ENCODE peak calls at places on chromosomes 1 and 21, in nine cellular contexts. S, X, I, C, O, T, J, D and G are unnamed samples.

GRCh38 chr1:187051618-187052232 is 223.0 kb downstream of the PLA2G4A start:
- DNase-seq in S (peak), X (peak), I (peak), C (peak), O (no peak), T (peak), J (no peak), D (no peak), G (peak)

GRCh38 chr1:65362545-65362944 is 53.2 kb downstream of the DNAJC6 start:
- DNase-seq in S (no peak), X (no peak), I (no peak), C (no peak), O (no peak), T (no peak), J (no peak), D (no peak), G (no peak)

GRCh38 chr1:151510957-151511635 is at the start of gene CGN:
- DNase-seq in S (peak), X (peak), I (peak), C (peak), O (peak), T (no peak), J (peak), D (peak), G (peak)

GRCh38 chr1:212294983-212295382 is 9.8 kb downstream of the PPP2R5A start:
- DNase-seq in S (no peak), X (no peak), I (no peak), C (no peak), O (no peak), T (no peak), J (no peak), D (no peak), G (no peak)

GRCh38 chr1:226626577-226626956 is 78.0 kb downstream of the STUM start:
- DNase-seq in S (peak), X (peak), I (peak), C (peak), O (peak), T (peak), J (peak), D (peak), G (peak)

GRCh38 chr1:167645625-167646410 is 15.8 kb downstream of the RCSD1 start:
- DNase-seq in S (no peak), X (no peak), I (no peak), C (no peak), O (no peak), T (no peak), J (no peak), D (no peak), G (no peak)

GRCh38 chr1:198701766-198702539 is 63.1 kb downstream of the PTPRC start:
- DNase-seq in S (no peak), X (no peak), I (no peak), C (no peak), O (no peak), T (no peak), J (no peak), D (no peak), G (no peak)

GRCh38 chr1:73635021-73635420 is 563.0 kb downstream of the LRRIQ3 start:
- DNase-seq in S (no peak), X (no peak), I (peak), C (no peak), O (no peak), T (no peak), J (no peak), D (no peak), G (no peak)

GRCh38 chr1:99139876-99140275 is 124.4 kb upstream of the PLPPR4 start:
- DNase-seq in S (no peak), X (no peak), I (no peak), C (no peak), O (no peak), T (no peak), J (no peak), D (no peak), G (no peak)

GRCh38 chr21:46009951-46010655 is 28.5 kb downstream of the COL6A1 start:
- DNase-seq in S (no peak), X (no peak), I (no peak), C (no peak), O (peak), T (no peak), J (no peak), D (no peak), G (no peak)

GRCh38 chr1:90143522-90144050 is 148.7 kb downstream of the ZNF326 start:
- DNase-seq in S (no peak), X (no peak), I (no peak), C (no peak), O (no peak), T (no peak), J (no peak), D (no peak), G (no peak)

GRCh38 chr1:214977133-214977532 is 105.4 kb upstream of the KCNK2 start:
- DNase-seq in S (no peak), X (no peak), I (no peak), C (peak), O (no peak), T (no peak), J (no peak), D (no peak), G (no peak)

GRCh38 chr1:113615425-113615824 is 143.9 kb downstream of the PHTF1 start:
- DNase-seq in S (peak), X (no peak), I (no peak), C (no peak), O (peak), T (no peak), J (no peak), D (no peak), G (no peak)

GRCh38 chr1:201739492-201740085 is 89.4 kb upstream of the IPO9 start:
- DNase-seq in S (peak), X (peak), I (no peak), C (peak), O (peak), T (no peak), J (peak), D (peak), G (peak)

GRCh38 chr1:230222678-230223077 is 155.6 kb downstream of the GALNT2 start:
- DNase-seq in S (no peak), X (no peak), I (no peak), C (no peak), O (no peak), T (no peak), J (no peak), D (no peak), G (no peak)

GRCh38 chr1:176885756-176886155 is 278.8 kb downstream of the ASTN1 start:
- DNase-seq in S (no peak), X (no peak), I (no peak), C (no peak), O (no peak), T (no peak), J (no peak), D (no peak), G (no peak)

GRCh38 chr1:234743866-234744581 is 134.0 kb upstream of the IRF2BP2 start:
- DNase-seq in S (peak), X (peak), I (no peak), C (peak), O (peak), T (no peak), J (no peak), D (no peak), G (no peak)

GRCh38 chr1:219526074-219526473 is 86.8 kb downstream of the ZC3H11B start:
- DNase-seq in S (no peak), X (no peak), I (no peak), C (no peak), O (no peak), T (no peak), J (no peak), D (no peak), G (no peak)

DNA sequence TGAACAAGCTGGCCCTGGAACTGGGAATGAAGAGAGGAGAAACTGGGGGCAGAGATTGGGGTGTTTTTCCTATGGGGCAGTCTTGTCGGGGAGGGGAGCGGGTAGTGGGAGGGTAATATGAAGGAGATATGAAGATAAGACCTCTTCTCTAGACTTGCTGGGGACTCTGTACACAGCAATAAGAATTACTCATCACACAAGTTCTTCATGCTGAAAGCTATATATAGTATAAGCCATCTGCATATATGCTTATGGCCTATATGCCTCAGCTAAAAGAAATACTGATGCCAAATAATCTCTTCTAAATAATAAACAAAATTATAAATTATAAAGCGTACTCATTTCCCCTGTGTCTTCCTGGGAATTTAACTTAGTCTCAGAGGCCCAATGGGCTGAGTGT is 7.9 kb downstream of the RHEX start:
- DNase-seq in S (no peak), X (no peak), I (no peak), C (no peak), O (peak), T (no peak), J (no peak), D (no peak), G (no peak)
- TF ChIP-seq CTCF in S (no peak), X (no peak), I (no peak), C (no peak), O (no peak), T (no peak), J (no peak), D (no peak), G (no peak)

GRCh38 chr1:66929691-66929998 is 4.9 kb downstream of the MIER1 start:
- DNase-seq in S (no peak), X (no peak), I (no peak), C (no peak), O (no peak), T (no peak), J (no peak), D (no peak), G (no peak)

GRCh38 chr1:66931548-66932124 is 6.8 kb downstream of the MIER1 start:
- DNase-seq in S (no peak), X (no peak), I (no peak), C (no peak), O (peak), T (no peak), J (no peak), D (no peak), G (no peak)

GRCh38 chr1:66930823-66931174 is 6.0 kb downstream of the MIER1 start:
- DNase-seq in S (no peak), X (no peak), I (no peak), C (no peak), O (no peak), T (no peak), J (no peak), D (no peak), G (no peak)

GRCh38 chr1:66929289-66929688 is 4.5 kb downstream of the MIER1 start:
- DNase-seq in S (no peak), X (no peak), I (no peak), C (no peak), O (peak), T (no peak), J (no peak), D (no peak), G (no peak)

DNA sequence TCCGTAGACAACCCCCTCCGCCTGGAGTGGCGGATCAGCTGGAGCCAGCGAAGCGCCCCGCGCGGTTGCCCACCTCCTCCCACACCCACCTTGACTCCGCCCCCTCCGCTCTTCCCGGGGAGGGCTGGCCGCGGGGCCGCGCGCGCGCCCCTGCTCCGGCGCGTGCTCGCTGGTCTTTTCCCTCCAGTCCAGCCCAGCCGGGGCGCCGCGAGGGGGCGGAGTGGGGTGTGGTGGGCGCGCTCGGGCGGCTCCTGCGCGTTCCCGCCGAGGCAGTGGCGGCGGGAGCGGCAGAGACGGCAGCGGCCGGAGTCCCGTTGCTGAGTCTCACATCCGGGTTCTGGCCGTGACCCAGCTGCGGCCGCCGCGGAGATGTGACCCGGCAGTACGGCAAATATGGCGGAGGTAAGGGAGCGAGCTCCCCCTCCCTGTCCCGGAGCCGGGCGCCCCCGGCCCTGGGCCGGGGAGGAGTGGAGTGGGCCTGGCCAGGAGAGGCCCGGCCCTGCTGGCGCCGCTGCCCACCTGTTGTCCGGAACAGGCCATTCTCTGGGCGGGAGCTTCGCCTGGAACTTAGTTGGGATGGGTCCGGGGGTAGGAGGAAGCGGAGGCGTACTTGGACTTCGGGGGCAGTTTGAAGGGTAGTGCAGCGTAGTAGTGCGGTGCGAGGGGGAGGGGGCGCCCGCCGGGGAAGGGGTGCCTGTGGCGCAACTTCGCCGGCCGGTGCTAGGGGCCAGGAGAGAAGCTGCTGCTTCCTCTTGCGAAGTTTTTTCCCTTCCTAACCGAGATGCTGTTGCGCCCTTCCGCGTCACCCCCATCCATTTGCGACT is 5.4 kb downstream of the MIER1 start:
- DNase-seq in S (peak), X (peak), I (peak), C (peak), O (peak), T (peak), J (peak), D (peak), G (peak)
- H3K4me3 ChIP-seq in S (peak), X (peak), I (peak), C (peak), O (peak), T (peak), J (peak), D (peak), G (peak)

GRCh38 chr1:241306125-241306790 is 50.7 kb downstream of the RGS7 start:
- DNase-seq in S (no peak), X (no peak), I (no peak), C (no peak), O (no peak), T (no peak), J (no peak), D (no peak), G (no peak)

GRCh38 chr1:241316372-241316771 is 40.6 kb downstream of the RGS7 start:
- DNase-seq in S (no peak), X (no peak), I (no peak), C (no peak), O (no peak), T (no peak), J (no peak), D (no peak), G (no peak)

GRCh38 chr1:241310451-241310850 is 46.6 kb downstream of the RGS7 start:
- DNase-seq in S (no peak), X (no peak), I (no peak), C (no peak), O (peak), T (no peak), J (no peak), D (no peak), G (no peak)

GRCh38 chr1:241311056-241311746 is 45.8 kb downstream of the RGS7 start:
- DNase-seq in S (no peak), X (no peak), I (no peak), C (no peak), O (no peak), T (no peak), J (no peak), D (no peak), G (no peak)
- TF ChIP-seq CTCF in S (no peak), X (no peak), I (no peak), C (no peak), O (peak), T (no peak), J (no peak), D (no peak), G (no peak)

DNA sequence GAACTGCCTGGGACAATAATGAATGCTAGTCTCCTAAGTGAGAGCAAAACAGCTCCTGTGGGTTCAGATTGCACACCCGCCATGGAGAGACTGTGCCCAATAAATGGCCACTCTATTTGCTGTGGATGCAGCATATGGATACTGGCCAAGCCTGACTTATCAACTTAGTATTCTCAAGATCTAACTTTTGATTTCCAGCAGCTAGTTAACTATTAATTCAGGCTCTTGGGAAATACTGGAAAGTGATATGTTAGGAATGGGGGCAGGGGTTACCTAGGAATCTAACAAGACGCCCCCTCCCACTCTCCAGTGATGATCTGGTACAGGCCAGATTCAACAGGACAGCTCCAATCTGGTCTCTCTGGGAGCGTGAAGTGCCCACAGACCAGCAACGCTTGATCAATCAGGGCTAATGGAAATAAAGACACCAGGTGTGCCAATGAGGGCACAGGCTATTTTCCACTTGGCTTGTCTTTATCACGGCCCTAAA is 123.6 kb upstream of the IFFO2 start:
- DNase-seq in S (no peak), X (no peak), I (peak), C (no peak), O (no peak), T (no peak), J (no peak), D (no peak), G (no peak)
- H3K4me3 ChIP-seq in S (no peak), X (no peak), I (peak), C (no peak), O (no peak), T (no peak), J (no peak), D (no peak), G (no peak)

GRCh38 chr1:4218619-4219018 is 318.5 kb upstream of the C1orf174 start:
- DNase-seq in S (no peak), X (no peak), I (no peak), C (no peak), O (no peak), T (no peak), J (no peak), D (no peak), G (no peak)
- TF ChIP-seq CTCF in S (no peak), X (no peak), I (no peak), C (no peak), O (no peak), T (no peak), J (no peak), D (no peak), G (no peak)

GRCh38 chr1:221829327-221830011 is 87.6 kb upstream of the DUSP10 start:
- DNase-seq in S (no peak), X (no peak), I (peak), C (no peak), O (peak), T (peak), J (no peak), D (no peak), G (no peak)
- H3K4me3 ChIP-seq in S (no peak), X (no peak), I (no peak), C (no peak), O (no peak), T (no peak), J (no peak), D (no peak), G (no peak)

GRCh38 chr1:180470031-180470430 is 32.3 kb downstream of the ACBD6 start:
- DNase-seq in S (no peak), X (no peak), I (no peak), C (no peak), O (no peak), T (no peak), J (no peak), D (no peak), G (no peak)
- TF ChIP-seq CTCF in S (no peak), X (no peak), I (no peak), C (no peak), O (no peak), T (no peak), J (no peak), D (no peak), G (no peak)

GRCh38 chr1:204685236-204686006 is at the start of gene LRRN2:
- DNase-seq in S (no peak), X (peak), I (peak), C (peak), O (peak), T (no peak), J (peak), D (no peak), G (no peak)

GRCh38 chr1:204684551-204685235 is 845 bp downstream of the LRRN2 start:
- DNase-seq in S (no peak), X (no peak), I (peak), C (peak), O (peak), T (no peak), J (peak), D (no peak), G (no peak)

GRCh38 chr1:204683284-204684205 is 2.0 kb downstream of the LRRN2 start:
- DNase-seq in S (no peak), X (no peak), I (no peak), C (no peak), O (peak), T (no peak), J (no peak), D (no peak), G (no peak)

GRCh38 chr1:204680461-204680860 is 5.1 kb downstream of the LRRN2 start:
- DNase-seq in S (no peak), X (no peak), I (no peak), C (no peak), O (no peak), T (no peak), J (no peak), D (no peak), G (no peak)

DNA sequence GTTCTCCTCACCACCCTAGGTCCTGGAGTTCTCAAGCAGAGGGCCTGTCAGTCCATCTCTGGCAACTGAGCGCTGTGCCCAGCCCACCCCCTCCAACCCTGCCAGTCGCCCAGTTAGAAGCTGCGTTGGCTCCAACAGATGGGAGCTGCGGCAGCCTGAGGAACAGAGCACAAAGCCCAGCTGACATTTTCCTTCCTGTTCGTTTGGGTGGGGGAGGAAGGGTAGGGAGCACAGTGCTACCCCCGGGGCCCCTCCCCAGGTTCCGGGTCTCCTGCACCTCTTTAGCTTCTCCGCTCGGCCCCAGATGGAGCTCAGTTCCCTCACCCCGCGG is 1.4 kb downstream of the LRRN2 start:
- DNase-seq in S (no peak), X (no peak), I (no peak), C (no peak), O (no peak), T (no peak), J (no peak), D (no peak), G (no peak)
- H3K4me3 ChIP-seq in S (no peak), X (no peak), I (peak), C (peak), O (no peak), T (no peak), J (peak), D (peak), G (no peak)

GRCh38 chr1:13823126-13823880 is 123.3 kb downstream of the PRDM2 start:
- DNase-seq in S (no peak), X (no peak), I (no peak), C (no peak), O (no peak), T (no peak), J (no peak), D (no peak), G (no peak)

GRCh38 chr1:13824626-13825025 is 124.6 kb downstream of the PRDM2 start:
- DNase-seq in S (no peak), X (no peak), I (no peak), C (no peak), O (no peak), T (no peak), J (no peak), D (no peak), G (no peak)

GRCh38 chr1:13823936-13824335 is 123.9 kb downstream of the PRDM2 start:
- DNase-seq in S (no peak), X (no peak), I (no peak), C (no peak), O (no peak), T (no peak), J (no peak), D (no peak), G (no peak)

GRCh38 chr1:13826591-13826990 is 126.6 kb downstream of the PRDM2 start:
- DNase-seq in S (no peak), X (peak), I (no peak), C (no peak), O (no peak), T (no peak), J (no peak), D (no peak), G (no peak)

DNA sequence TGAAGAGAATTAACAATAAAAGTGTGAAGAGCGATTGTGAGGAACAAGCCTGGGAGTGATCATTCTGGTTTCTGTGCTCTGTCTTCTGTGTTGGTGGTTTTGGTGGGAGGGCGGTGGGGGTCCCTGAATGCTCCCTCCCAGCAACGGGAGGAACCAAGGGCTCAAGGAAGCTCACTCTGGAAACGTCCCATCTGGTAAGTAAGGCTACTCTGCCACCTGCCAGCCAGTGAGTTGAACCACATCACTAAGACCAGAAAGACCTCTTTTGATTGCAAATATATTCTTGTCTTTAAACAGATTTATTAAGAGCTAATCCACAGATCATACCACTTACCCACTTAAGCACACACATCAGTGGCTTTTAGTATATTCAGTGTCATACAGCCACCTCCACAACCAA is 125.0 kb downstream of the PRDM2 start:
- DNase-seq in S (no peak), X (no peak), I (no peak), C (no peak), O (no peak), T (no peak), J (no peak), D (no peak), G (no peak)
- TF ChIP-seq CTCF in S (peak), X (no peak), I (no peak), C (no peak), O (peak), T (no peak), J (no peak), D (no peak), G (no peak)